ENCODE peak calls at places on chromosomes 1 and 21, in ten cellular contexts. One of them, this sample, is unnamed.

GRCh38 chr1:160340866-160341265 is 2.2 kb downstream of the COPA start:
- DNase-seq in psoas muscle: no peak
- DNase-seq in hypothalamus: no peak
- DNase-seq in kidney epithelial cell: no peak
- DNase-seq in lower lobe of right lung: no peak
- DNase-seq in stimulated activated CD4-positive, alpha-beta T cell treated with anti-CD3 and anti-CD28 coated beads, TNF-alpha, amount 100 ng/mL, for 24 hours: no peak
- DNase-seq in NCI-H1105 treated with DMSO at 0.1 percent for 48 hours: no peak
- DNase-seq in activated CD8-positive, alpha-beta memory T cell treated with anti-CD3 and anti-CD28 coated beads for 1 hour: no peak
- DNase-seq in skeletal muscle cell: no peak
- DNase-seq in CD8-positive, alpha-beta memory T cell: no peak
- DNase-seq in this sample: no peak

GRCh38 chr1:21262282-21263051 is 27.8 kb downstream of the ECE1 start:
- DNase-seq in psoas muscle: peak
- DNase-seq in hypothalamus: peak
- DNase-seq in kidney epithelial cell: peak
- DNase-seq in lower lobe of right lung: no peak
- DNase-seq in stimulated activated CD4-positive, alpha-beta T cell treated with anti-CD3 and anti-CD28 coated beads, TNF-alpha, amount 100 ng/mL, for 24 hours: no peak
- DNase-seq in NCI-H1105 treated with DMSO at 0.1 percent for 48 hours: no peak
- DNase-seq in activated CD8-positive, alpha-beta memory T cell treated with anti-CD3 and anti-CD28 coated beads for 1 hour: no peak
- DNase-seq in skeletal muscle cell: peak
- DNase-seq in CD8-positive, alpha-beta memory T cell: no peak
- DNase-seq in this sample: no peak

GRCh38 chr1:165216254-165216653 is 140.3 kb downstream of the LMX1A start:
- DNase-seq in psoas muscle: no peak
- DNase-seq in hypothalamus: no peak
- DNase-seq in kidney epithelial cell: no peak
- DNase-seq in lower lobe of right lung: no peak
- DNase-seq in stimulated activated CD4-positive, alpha-beta T cell treated with anti-CD3 and anti-CD28 coated beads, TNF-alpha, amount 100 ng/mL, for 24 hours: no peak
- DNase-seq in NCI-H1105 treated with DMSO at 0.1 percent for 48 hours: no peak
- DNase-seq in activated CD8-positive, alpha-beta memory T cell treated with anti-CD3 and anti-CD28 coated beads for 1 hour: no peak
- DNase-seq in skeletal muscle cell: no peak
- DNase-seq in CD8-positive, alpha-beta memory T cell: no peak
- DNase-seq in this sample: no peak

GRCh38 chr1:82161651-82162238 is 361.0 kb downstream of the ADGRL2 start:
- DNase-seq in psoas muscle: no peak
- DNase-seq in hypothalamus: no peak
- DNase-seq in kidney epithelial cell: no peak
- DNase-seq in lower lobe of right lung: no peak
- DNase-seq in stimulated activated CD4-positive, alpha-beta T cell treated with anti-CD3 and anti-CD28 coated beads, TNF-alpha, amount 100 ng/mL, for 24 hours: no peak
- DNase-seq in NCI-H1105 treated with DMSO at 0.1 percent for 48 hours: peak
- DNase-seq in activated CD8-positive, alpha-beta memory T cell treated with anti-CD3 and anti-CD28 coated beads for 1 hour: no peak
- DNase-seq in skeletal muscle cell: no peak
- DNase-seq in CD8-positive, alpha-beta memory T cell: no peak
- DNase-seq in this sample: no peak

GRCh38 chr1:180248731-180249681 is 18.9 kb downstream of the LHX4 start:
- DNase-seq in psoas muscle: no peak
- DNase-seq in hypothalamus: no peak
- DNase-seq in kidney epithelial cell: no peak
- DNase-seq in lower lobe of right lung: peak
- DNase-seq in stimulated activated CD4-positive, alpha-beta T cell treated with anti-CD3 and anti-CD28 coated beads, TNF-alpha, amount 100 ng/mL, for 24 hours: no peak
- DNase-seq in NCI-H1105 treated with DMSO at 0.1 percent for 48 hours: no peak
- DNase-seq in activated CD8-positive, alpha-beta memory T cell treated with anti-CD3 and anti-CD28 coated beads for 1 hour: no peak
- DNase-seq in skeletal muscle cell: no peak
- DNase-seq in CD8-positive, alpha-beta memory T cell: no peak
- DNase-seq in this sample: no peak

GRCh38 chr1:6600410-6601048 is 2.1 kb downstream of the KLHL21 start:
- DNase-seq in psoas muscle: no peak
- DNase-seq in hypothalamus: no peak
- DNase-seq in kidney epithelial cell: no peak
- DNase-seq in lower lobe of right lung: no peak
- DNase-seq in stimulated activated CD4-positive, alpha-beta T cell treated with anti-CD3 and anti-CD28 coated beads, TNF-alpha, amount 100 ng/mL, for 24 hours: no peak
- DNase-seq in NCI-H1105 treated with DMSO at 0.1 percent for 48 hours: no peak
- DNase-seq in activated CD8-positive, alpha-beta memory T cell treated with anti-CD3 and anti-CD28 coated beads for 1 hour: no peak
- DNase-seq in skeletal muscle cell: no peak
- DNase-seq in CD8-positive, alpha-beta memory T cell: no peak
- DNase-seq in this sample: no peak

GRCh38 chr1:58545591-58546519 is 671 bp downstream of the OMA1 start:
- DNase-seq in psoas muscle: peak
- DNase-seq in hypothalamus: peak
- DNase-seq in kidney epithelial cell: no peak
- DNase-seq in lower lobe of right lung: peak
- DNase-seq in stimulated activated CD4-positive, alpha-beta T cell treated with anti-CD3 and anti-CD28 coated beads, TNF-alpha, amount 100 ng/mL, for 24 hours: peak
- DNase-seq in NCI-H1105 treated with DMSO at 0.1 percent for 48 hours: peak
- DNase-seq in activated CD8-positive, alpha-beta memory T cell treated with anti-CD3 and anti-CD28 coated beads for 1 hour: peak
- DNase-seq in skeletal muscle cell: no peak
- DNase-seq in CD8-positive, alpha-beta memory T cell: peak
- DNase-seq in this sample: peak

GRCh38 chr1:239169276-239169675 is 217.1 kb upstream of the CHRM3 start:
- DNase-seq in psoas muscle: no peak
- DNase-seq in hypothalamus: no peak
- DNase-seq in kidney epithelial cell: no peak
- DNase-seq in lower lobe of right lung: no peak
- DNase-seq in stimulated activated CD4-positive, alpha-beta T cell treated with anti-CD3 and anti-CD28 coated beads, TNF-alpha, amount 100 ng/mL, for 24 hours: no peak
- DNase-seq in NCI-H1105 treated with DMSO at 0.1 percent for 48 hours: no peak
- DNase-seq in activated CD8-positive, alpha-beta memory T cell treated with anti-CD3 and anti-CD28 coated beads for 1 hour: no peak
- DNase-seq in skeletal muscle cell: no peak
- DNase-seq in CD8-positive, alpha-beta memory T cell: no peak
- DNase-seq in this sample: no peak

GRCh38 chr1:207052736-207053545 is at the start of gene PFKFB2:
- DNase-seq in psoas muscle: peak
- DNase-seq in hypothalamus: peak
- DNase-seq in kidney epithelial cell: peak
- DNase-seq in lower lobe of right lung: peak
- DNase-seq in stimulated activated CD4-positive, alpha-beta T cell treated with anti-CD3 and anti-CD28 coated beads, TNF-alpha, amount 100 ng/mL, for 24 hours: peak
- DNase-seq in NCI-H1105 treated with DMSO at 0.1 percent for 48 hours: peak
- DNase-seq in activated CD8-positive, alpha-beta memory T cell treated with anti-CD3 and anti-CD28 coated beads for 1 hour: peak
- DNase-seq in skeletal muscle cell: peak
- DNase-seq in CD8-positive, alpha-beta memory T cell: peak
- DNase-seq in this sample: peak

GRCh38 chr1:4585216-4585615 is 69.2 kb upstream of the AJAP1 start:
- DNase-seq in psoas muscle: no peak
- DNase-seq in hypothalamus: no peak
- DNase-seq in kidney epithelial cell: no peak
- DNase-seq in lower lobe of right lung: no peak
- DNase-seq in stimulated activated CD4-positive, alpha-beta T cell treated with anti-CD3 and anti-CD28 coated beads, TNF-alpha, amount 100 ng/mL, for 24 hours: peak
- DNase-seq in NCI-H1105 treated with DMSO at 0.1 percent for 48 hours: no peak
- DNase-seq in activated CD8-positive, alpha-beta memory T cell treated with anti-CD3 and anti-CD28 coated beads for 1 hour: no peak
- DNase-seq in skeletal muscle cell: no peak
- DNase-seq in CD8-positive, alpha-beta memory T cell: peak
- DNase-seq in this sample: peak

GRCh38 chr1:33365560-33365997 is 44.7 kb upstream of the A3GALT2 start:
- DNase-seq in psoas muscle: peak
- DNase-seq in hypothalamus: no peak
- DNase-seq in kidney epithelial cell: peak
- DNase-seq in lower lobe of right lung: no peak
- DNase-seq in stimulated activated CD4-positive, alpha-beta T cell treated with anti-CD3 and anti-CD28 coated beads, TNF-alpha, amount 100 ng/mL, for 24 hours: no peak
- DNase-seq in NCI-H1105 treated with DMSO at 0.1 percent for 48 hours: no peak
- DNase-seq in activated CD8-positive, alpha-beta memory T cell treated with anti-CD3 and anti-CD28 coated beads for 1 hour: no peak
- DNase-seq in skeletal muscle cell: no peak
- DNase-seq in CD8-positive, alpha-beta memory T cell: no peak
- DNase-seq in this sample: no peak

GRCh38 chr1:36446780-36447179 is 3.5 kb downstream of the OSCP1 start:
- DNase-seq in psoas muscle: no peak
- DNase-seq in hypothalamus: no peak
- DNase-seq in kidney epithelial cell: no peak
- DNase-seq in lower lobe of right lung: no peak
- DNase-seq in stimulated activated CD4-positive, alpha-beta T cell treated with anti-CD3 and anti-CD28 coated beads, TNF-alpha, amount 100 ng/mL, for 24 hours: no peak
- DNase-seq in NCI-H1105 treated with DMSO at 0.1 percent for 48 hours: no peak
- DNase-seq in activated CD8-positive, alpha-beta memory T cell treated with anti-CD3 and anti-CD28 coated beads for 1 hour: no peak
- DNase-seq in skeletal muscle cell: no peak
- DNase-seq in CD8-positive, alpha-beta memory T cell: no peak
- DNase-seq in this sample: no peak

GRCh38 chr1:15051898-15052528 is 101.5 kb upstream of the TMEM51 start:
- DNase-seq in psoas muscle: no peak
- DNase-seq in hypothalamus: no peak
- DNase-seq in kidney epithelial cell: no peak
- DNase-seq in lower lobe of right lung: no peak
- DNase-seq in stimulated activated CD4-positive, alpha-beta T cell treated with anti-CD3 and anti-CD28 coated beads, TNF-alpha, amount 100 ng/mL, for 24 hours: no peak
- DNase-seq in NCI-H1105 treated with DMSO at 0.1 percent for 48 hours: no peak
- DNase-seq in activated CD8-positive, alpha-beta memory T cell treated with anti-CD3 and anti-CD28 coated beads for 1 hour: no peak
- DNase-seq in skeletal muscle cell: no peak
- DNase-seq in CD8-positive, alpha-beta memory T cell: no peak
- DNase-seq in this sample: no peak

GRCh38 chr1:27789511-27790154 is 16.6 kb downstream of the STX12 start:
- DNase-seq in psoas muscle: peak
- DNase-seq in hypothalamus: no peak
- DNase-seq in kidney epithelial cell: no peak
- DNase-seq in lower lobe of right lung: no peak
- DNase-seq in stimulated activated CD4-positive, alpha-beta T cell treated with anti-CD3 and anti-CD28 coated beads, TNF-alpha, amount 100 ng/mL, for 24 hours: no peak
- DNase-seq in NCI-H1105 treated with DMSO at 0.1 percent for 48 hours: no peak
- DNase-seq in activated CD8-positive, alpha-beta memory T cell treated with anti-CD3 and anti-CD28 coated beads for 1 hour: no peak
- DNase-seq in skeletal muscle cell: peak
- DNase-seq in CD8-positive, alpha-beta memory T cell: no peak
- DNase-seq in this sample: no peak

GRCh38 chr1:79198841-79199240 is 192.3 kb upstream of the ADGRL4 start:
- DNase-seq in psoas muscle: no peak
- DNase-seq in hypothalamus: no peak
- DNase-seq in kidney epithelial cell: no peak
- DNase-seq in lower lobe of right lung: no peak
- DNase-seq in stimulated activated CD4-positive, alpha-beta T cell treated with anti-CD3 and anti-CD28 coated beads, TNF-alpha, amount 100 ng/mL, for 24 hours: no peak
- DNase-seq in NCI-H1105 treated with DMSO at 0.1 percent for 48 hours: no peak
- DNase-seq in activated CD8-positive, alpha-beta memory T cell treated with anti-CD3 and anti-CD28 coated beads for 1 hour: no peak
- DNase-seq in skeletal muscle cell: peak
- DNase-seq in CD8-positive, alpha-beta memory T cell: no peak
- DNase-seq in this sample: no peak

GRCh38 chr21:28832715-28833061 is 160.0 kb downstream of the LTN1 start:
- DNase-seq in psoas muscle: no peak
- DNase-seq in hypothalamus: no peak
- DNase-seq in kidney epithelial cell: no peak
- DNase-seq in lower lobe of right lung: no peak
- DNase-seq in stimulated activated CD4-positive, alpha-beta T cell treated with anti-CD3 and anti-CD28 coated beads, TNF-alpha, amount 100 ng/mL, for 24 hours: no peak
- DNase-seq in NCI-H1105 treated with DMSO at 0.1 percent for 48 hours: no peak
- DNase-seq in activated CD8-positive, alpha-beta memory T cell treated with anti-CD3 and anti-CD28 coated beads for 1 hour: no peak
- DNase-seq in skeletal muscle cell: no peak
- DNase-seq in CD8-positive, alpha-beta memory T cell: no peak
- DNase-seq in this sample: no peak

GRCh38 chr1:74340656-74341055 is 105.5 kb downstream of the TNNI3K start:
- DNase-seq in psoas muscle: no peak
- DNase-seq in hypothalamus: no peak
- DNase-seq in kidney epithelial cell: no peak
- DNase-seq in lower lobe of right lung: no peak
- DNase-seq in stimulated activated CD4-positive, alpha-beta T cell treated with anti-CD3 and anti-CD28 coated beads, TNF-alpha, amount 100 ng/mL, for 24 hours: no peak
- DNase-seq in NCI-H1105 treated with DMSO at 0.1 percent for 48 hours: no peak
- DNase-seq in activated CD8-positive, alpha-beta memory T cell treated with anti-CD3 and anti-CD28 coated beads for 1 hour: no peak
- DNase-seq in skeletal muscle cell: no peak
- DNase-seq in CD8-positive, alpha-beta memory T cell: no peak
- DNase-seq in this sample: no peak

GRCh38 chr1:6465461-6466005 is 440 bp downstream of the TNFRSF25 start:
- DNase-seq in psoas muscle: no peak
- DNase-seq in hypothalamus: no peak
- DNase-seq in kidney epithelial cell: no peak
- DNase-seq in lower lobe of right lung: no peak
- DNase-seq in stimulated activated CD4-positive, alpha-beta T cell treated with anti-CD3 and anti-CD28 coated beads, TNF-alpha, amount 100 ng/mL, for 24 hours: no peak
- DNase-seq in NCI-H1105 treated with DMSO at 0.1 percent for 48 hours: peak
- DNase-seq in activated CD8-positive, alpha-beta memory T cell treated with anti-CD3 and anti-CD28 coated beads for 1 hour: no peak
- DNase-seq in skeletal muscle cell: no peak
- DNase-seq in CD8-positive, alpha-beta memory T cell: peak
- DNase-seq in this sample: peak

GRCh38 chr1:119285482-119285881 is 83.1 kb upstream of the HAO2 start:
- DNase-seq in psoas muscle: no peak
- DNase-seq in hypothalamus: no peak
- DNase-seq in kidney epithelial cell: peak
- DNase-seq in lower lobe of right lung: no peak
- DNase-seq in stimulated activated CD4-positive, alpha-beta T cell treated with anti-CD3 and anti-CD28 coated beads, TNF-alpha, amount 100 ng/mL, for 24 hours: no peak
- DNase-seq in NCI-H1105 treated with DMSO at 0.1 percent for 48 hours: no peak
- DNase-seq in activated CD8-positive, alpha-beta memory T cell treated with anti-CD3 and anti-CD28 coated beads for 1 hour: no peak
- DNase-seq in skeletal muscle cell: peak
- DNase-seq in CD8-positive, alpha-beta memory T cell: no peak
- DNase-seq in this sample: no peak

GRCh38 chr1:165678509-165678908 is 19.9 kb downstream of the ALDH9A1 start:
- DNase-seq in psoas muscle: no peak
- DNase-seq in hypothalamus: no peak
- DNase-seq in kidney epithelial cell: no peak
- DNase-seq in lower lobe of right lung: no peak
- DNase-seq in stimulated activated CD4-positive, alpha-beta T cell treated with anti-CD3 and anti-CD28 coated beads, TNF-alpha, amount 100 ng/mL, for 24 hours: no peak
- DNase-seq in NCI-H1105 treated with DMSO at 0.1 percent for 48 hours: no peak
- DNase-seq in activated CD8-positive, alpha-beta memory T cell treated with anti-CD3 and anti-CD28 coated beads for 1 hour: no peak
- DNase-seq in skeletal muscle cell: no peak
- DNase-seq in CD8-positive, alpha-beta memory T cell: no peak
- DNase-seq in this sample: no peak

GRCh38 chr1:225848044-225848955 is 33.9 kb downstream of the TMEM63A start:
- DNase-seq in psoas muscle: no peak
- DNase-seq in hypothalamus: peak
- DNase-seq in kidney epithelial cell: no peak
- DNase-seq in lower lobe of right lung: no peak
- DNase-seq in stimulated activated CD4-positive, alpha-beta T cell treated with anti-CD3 and anti-CD28 coated beads, TNF-alpha, amount 100 ng/mL, for 24 hours: no peak
- DNase-seq in NCI-H1105 treated with DMSO at 0.1 percent for 48 hours: no peak
- DNase-seq in activated CD8-positive, alpha-beta memory T cell treated with anti-CD3 and anti-CD28 coated beads for 1 hour: no peak
- DNase-seq in skeletal muscle cell: no peak
- DNase-seq in CD8-positive, alpha-beta memory T cell: peak
- DNase-seq in this sample: peak

GRCh38 chr1:55213029-55213884 is 1.9 kb downstream of the USP24 start:
- DNase-seq in psoas muscle: no peak
- DNase-seq in hypothalamus: no peak
- DNase-seq in kidney epithelial cell: no peak
- DNase-seq in lower lobe of right lung: no peak
- DNase-seq in stimulated activated CD4-positive, alpha-beta T cell treated with anti-CD3 and anti-CD28 coated beads, TNF-alpha, amount 100 ng/mL, for 24 hours: no peak
- DNase-seq in NCI-H1105 treated with DMSO at 0.1 percent for 48 hours: no peak
- DNase-seq in activated CD8-positive, alpha-beta memory T cell treated with anti-CD3 and anti-CD28 coated beads for 1 hour: no peak
- DNase-seq in skeletal muscle cell: no peak
- DNase-seq in CD8-positive, alpha-beta memory T cell: peak
- DNase-seq in this sample: no peak

GRCh38 chr1:32508751-32509140 is 30.5 kb upstream of the ZBTB8A start:
- DNase-seq in psoas muscle: no peak
- DNase-seq in hypothalamus: no peak
- DNase-seq in kidney epithelial cell: no peak
- DNase-seq in lower lobe of right lung: no peak
- DNase-seq in stimulated activated CD4-positive, alpha-beta T cell treated with anti-CD3 and anti-CD28 coated beads, TNF-alpha, amount 100 ng/mL, for 24 hours: no peak
- DNase-seq in NCI-H1105 treated with DMSO at 0.1 percent for 48 hours: no peak
- DNase-seq in activated CD8-positive, alpha-beta memory T cell treated with anti-CD3 and anti-CD28 coated beads for 1 hour: no peak
- DNase-seq in skeletal muscle cell: no peak
- DNase-seq in CD8-positive, alpha-beta memory T cell: no peak
- DNase-seq in this sample: no peak

GRCh38 chr1:40221977-40222772 is 25.6 kb upstream of the TMCO2 start:
- DNase-seq in psoas muscle: no peak
- DNase-seq in hypothalamus: no peak
- DNase-seq in kidney epithelial cell: no peak
- DNase-seq in lower lobe of right lung: no peak
- DNase-seq in stimulated activated CD4-positive, alpha-beta T cell treated with anti-CD3 and anti-CD28 coated beads, TNF-alpha, amount 100 ng/mL, for 24 hours: no peak
- DNase-seq in NCI-H1105 treated with DMSO at 0.1 percent for 48 hours: no peak
- DNase-seq in activated CD8-positive, alpha-beta memory T cell treated with anti-CD3 and anti-CD28 coated beads for 1 hour: no peak
- DNase-seq in skeletal muscle cell: no peak
- DNase-seq in CD8-positive, alpha-beta memory T cell: no peak
- DNase-seq in this sample: no peak

GRCh38 chr1:152459596-152460528 is 45.8 kb upstream of the CRNN start:
- DNase-seq in psoas muscle: peak
- DNase-seq in hypothalamus: peak
- DNase-seq in kidney epithelial cell: no peak
- DNase-seq in lower lobe of right lung: peak
- DNase-seq in stimulated activated CD4-positive, alpha-beta T cell treated with anti-CD3 and anti-CD28 coated beads, TNF-alpha, amount 100 ng/mL, for 24 hours: peak
- DNase-seq in NCI-H1105 treated with DMSO at 0.1 percent for 48 hours: peak
- DNase-seq in activated CD8-positive, alpha-beta memory T cell treated with anti-CD3 and anti-CD28 coated beads for 1 hour: peak
- DNase-seq in skeletal muscle cell: peak
- DNase-seq in CD8-positive, alpha-beta memory T cell: peak
- DNase-seq in this sample: peak

GRCh38 chr1:15323351-15323988 is 76.4 kb downstream of the FHAD1 start:
- DNase-seq in psoas muscle: peak
- DNase-seq in hypothalamus: peak
- DNase-seq in kidney epithelial cell: no peak
- DNase-seq in lower lobe of right lung: peak
- DNase-seq in stimulated activated CD4-positive, alpha-beta T cell treated with anti-CD3 and anti-CD28 coated beads, TNF-alpha, amount 100 ng/mL, for 24 hours: peak
- DNase-seq in NCI-H1105 treated with DMSO at 0.1 percent for 48 hours: peak
- DNase-seq in activated CD8-positive, alpha-beta memory T cell treated with anti-CD3 and anti-CD28 coated beads for 1 hour: peak
- DNase-seq in skeletal muscle cell: no peak
- DNase-seq in CD8-positive, alpha-beta memory T cell: peak
- DNase-seq in this sample: peak

GRCh38 chr1:22687191-22687590 is 23.4 kb upstream of the EPHB2 start:
- DNase-seq in psoas muscle: no peak
- DNase-seq in hypothalamus: no peak
- DNase-seq in kidney epithelial cell: no peak
- DNase-seq in lower lobe of right lung: no peak
- DNase-seq in stimulated activated CD4-positive, alpha-beta T cell treated with anti-CD3 and anti-CD28 coated beads, TNF-alpha, amount 100 ng/mL, for 24 hours: no peak
- DNase-seq in NCI-H1105 treated with DMSO at 0.1 percent for 48 hours: no peak
- DNase-seq in activated CD8-positive, alpha-beta memory T cell treated with anti-CD3 and anti-CD28 coated beads for 1 hour: no peak
- DNase-seq in skeletal muscle cell: no peak
- DNase-seq in CD8-positive, alpha-beta memory T cell: no peak
- DNase-seq in this sample: no peak

This sample was measured in posterior cingulate gyrus.